ENCODE peak calls at places on chromosome 2, in eight cellular contexts. J is tibial artery, N is AG08396, U is sciatic nerve, E is neural crest cell, B is fibroblast of mammary gland, V is caudate nucleus, D is testis. G is an unnamed sample.

GRCh38 chr2:149613712-149614111 is 26.1 kb upstream of the MMADHC start:
- DNase-seq in J (no peak), N (peak), U (no peak), E (no peak), B (peak), V (no peak), D (no peak), G (peak)

GRCh38 chr2:21422724-21423522 is 299.2 kb downstream of the TDRD15 start:
- DNase-seq in J (no peak), N (no peak), U (no peak), E (no peak), B (no peak), V (no peak), D (no peak), G (no peak)

GRCh38 chr2:234950730-234951385 is 959 bp upstream of the SH3BP4 start:
- DNase-seq in J (peak), N (peak), U (peak), E (no peak), B (peak), V (no peak), D (peak), G (peak)

GRCh38 chr2:43541165-43541564 is 54.7 kb downstream of the THADA start:
- DNase-seq in J (no peak), N (no peak), U (no peak), E (no peak), B (peak), V (no peak), D (no peak), G (peak)

GRCh38 chr2:62304429-62305417 is 108.8 kb downstream of the B3GNT2 start:
- DNase-seq in J (peak), N (no peak), U (no peak), E (no peak), B (peak), V (no peak), D (peak), G (no peak)

GRCh38 chr2:180722551-180723239 is 257.7 kb upstream of the UBE2E3 start:
- DNase-seq in J (no peak), N (no peak), U (no peak), E (no peak), B (peak), V (no peak), D (no peak), G (peak)

GRCh38 chr2:150214626-150215025 is 272.8 kb downstream of the RND3 start:
- DNase-seq in J (no peak), N (no peak), U (no peak), E (no peak), B (no peak), V (no peak), D (no peak), G (no peak)

GRCh38 chr2:177124371-177124770 is 88.2 kb upstream of the HNRNPA3 start:
- DNase-seq in J (no peak), N (no peak), U (no peak), E (no peak), B (no peak), V (no peak), D (no peak), G (no peak)

GRCh38 chr2:36655456-36655855 is 41.1 kb upstream of the VIT start:
- DNase-seq in J (no peak), N (peak), U (no peak), E (no peak), B (peak), V (no peak), D (peak), G (peak)